ENCODE peak calls at places on chromosomes 7 and 10, in four cellular contexts. One of them, this sample, is unnamed.
A peak's percentile ranks its signal among the peaks of the same experiment; 100 is the strongest.

GRCh38 chr10:62430881-62431280 is 56.7 kb downstream of the ZNF365 start:
- DNase-seq in sigmoid colon: no peak
- DNase-seq in pancreas: no peak
- DNase-seq in neural progenitor cell: no peak
- DNase-seq in this sample: no peak

GRCh38 chr10:74026428-74026979 is 28.6 kb downstream of the VCL start:
- DNase-seq in sigmoid colon: no peak
- DNase-seq in pancreas: no peak
- DNase-seq in neural progenitor cell: no peak
- DNase-seq in this sample: no peak

GRCh38 chr10:12799144-12799543 is 202.4 kb downstream of the CCDC3 start:
- DNase-seq in neural progenitor cell: no peak
- DNase-seq in sigmoid colon: no peak
- DNase-seq in pancreas: no peak
- DNase-seq in this sample: no peak

GRCh38 chr7:93890464-93891068 is at the start of gene TFPI2:
- DNase-seq in pancreas: peak; percentile 74
- DNase-seq in neural progenitor cell: peak; percentile 63
- DNase-seq in sigmoid colon: peak; percentile 69
- DNase-seq in this sample: no peak

GRCh38 chr7:37067961-37068536 is 343.8 kb upstream of the AOAH start:
- DNase-seq in neural progenitor cell: no peak
- DNase-seq in sigmoid colon: no peak
- DNase-seq in pancreas: no peak
- DNase-seq in this sample: no peak

GRCh38 chr7:127765150-127765549 is 113.2 kb downstream of the SND1 start:
- DNase-seq in sigmoid colon: no peak
- DNase-seq in pancreas: no peak
- DNase-seq in neural progenitor cell: no peak
- DNase-seq in this sample: no peak

GRCh38 chr7:33195264-33195663 is 65.9 kb downstream of the BBS9 start:
- DNase-seq in sigmoid colon: no peak
- DNase-seq in neural progenitor cell: no peak
- DNase-seq in pancreas: no peak
- DNase-seq in this sample: no peak

GRCh38 chr10:102604379-102604960 is 39.8 kb upstream of the TRIM8 start:
- DNase-seq in pancreas: no peak
- DNase-seq in neural progenitor cell: no peak
- DNase-seq in sigmoid colon: peak; percentile 56
- DNase-seq in this sample: no peak

GRCh38 chr7:94909023-94909466 is 1.7 kb downstream of the PPP1R9A start:
- DNase-seq in pancreas: no peak
- DNase-seq in neural progenitor cell: no peak
- DNase-seq in sigmoid colon: no peak
- DNase-seq in this sample: no peak

GRCh38 chr7:24665564-24666294 is 91.5 kb downstream of the GSDME start:
- DNase-seq in neural progenitor cell: peak; percentile 60
- DNase-seq in pancreas: no peak
- DNase-seq in sigmoid colon: no peak
- DNase-seq in this sample: no peak

GRCh38 chr10:104146871-104147270 is 24.9 kb downstream of the SFR1 start:
- DNase-seq in pancreas: no peak
- DNase-seq in sigmoid colon: no peak
- DNase-seq in neural progenitor cell: no peak
- DNase-seq in this sample: no peak

GRCh38 chr10:50421026-50421719 is 169.9 kb upstream of the ASAH2 start:
- DNase-seq in sigmoid colon: no peak
- DNase-seq in neural progenitor cell: peak; percentile 56
- DNase-seq in pancreas: no peak
- DNase-seq in this sample: no peak

GRCh38 chr7:28973591-28973990 is 15.5 kb upstream of the TRIL start:
- DNase-seq in sigmoid colon: no peak
- DNase-seq in pancreas: no peak
- DNase-seq in neural progenitor cell: no peak
- DNase-seq in this sample: no peak

GRCh38 chr10:58044072-58044471 is 223.6 kb downstream of the IPMK start:
- DNase-seq in pancreas: no peak
- DNase-seq in sigmoid colon: no peak
- DNase-seq in neural progenitor cell: no peak
- DNase-seq in this sample: no peak

DNA sequence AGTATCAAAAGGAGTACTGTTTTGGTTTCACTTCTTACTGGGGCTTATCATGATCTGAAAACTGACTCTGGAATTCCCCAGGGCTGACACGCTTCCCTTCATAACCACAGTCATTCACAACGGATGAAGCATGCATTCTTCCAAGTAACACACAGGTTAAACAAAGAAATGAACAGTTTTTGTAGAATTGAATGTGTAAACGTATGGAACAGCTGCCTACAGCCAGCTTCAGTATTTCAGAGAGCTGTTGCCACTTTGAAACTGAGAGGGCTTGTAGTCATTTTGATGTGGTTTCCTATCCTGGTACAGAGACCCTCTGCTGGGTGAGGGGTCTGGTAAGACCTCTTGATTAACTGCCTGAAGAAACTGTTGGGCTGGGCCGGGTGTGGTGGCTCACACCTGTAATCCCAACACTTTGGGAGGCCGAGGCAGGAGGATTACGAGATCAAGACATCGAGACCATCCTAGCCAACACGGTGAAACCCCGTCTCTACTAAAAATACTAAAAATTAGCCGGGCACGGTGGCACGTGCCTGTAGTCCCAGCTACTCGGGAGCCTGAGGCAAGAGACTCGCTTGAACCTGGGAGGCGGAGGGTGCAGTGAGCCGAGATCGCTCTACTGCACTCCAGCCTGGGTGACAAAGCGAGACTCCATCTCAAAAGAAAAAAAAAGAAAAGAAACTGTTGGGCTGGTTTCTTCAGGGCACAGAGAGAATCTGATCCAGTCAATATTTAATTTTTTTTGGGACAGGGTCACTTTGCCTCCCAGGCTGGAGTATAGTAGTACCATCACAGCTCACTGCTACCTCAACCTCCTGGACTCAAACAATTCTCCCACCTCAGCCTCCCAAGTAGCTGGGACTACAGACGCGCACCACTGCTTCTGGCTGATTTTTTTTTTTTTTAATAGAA is 4.7 kb downstream of the NFE2L3 start:
- DNase-seq in pancreas: no peak
- DNase-seq in sigmoid colon: no peak
- DNase-seq in neural progenitor cell: no peak
- DNase-seq in this sample: no peak
- H3K27ac ChIP-seq in pancreas: no peak overlapping the region
- H3K27ac ChIP-seq in sigmoid colon: no peak overlapping the region
- H3K27ac ChIP-seq in neural progenitor cell: no peak overlapping the region
- H3K27ac ChIP-seq in this sample: no peak overlapping the region

DNA sequence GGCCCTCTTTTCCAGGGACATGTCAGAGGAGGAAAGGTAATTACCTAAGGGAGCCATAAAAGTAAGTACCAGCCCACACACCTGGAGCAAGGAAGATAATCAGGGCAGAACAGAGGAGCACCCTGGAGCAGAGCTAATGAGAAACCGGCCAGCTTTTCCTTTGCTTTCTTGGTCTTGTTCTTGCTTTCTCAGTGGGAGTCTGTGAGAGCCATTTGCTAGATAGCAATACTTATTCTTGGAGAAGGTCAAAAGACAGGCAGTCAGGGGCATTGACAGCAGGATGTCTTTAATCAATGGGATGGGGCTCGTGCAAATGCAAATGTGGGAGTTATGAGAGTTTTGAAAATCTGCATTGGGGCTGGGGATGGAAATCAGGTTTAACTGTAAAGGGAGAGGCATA is 35.8 kb upstream of the PPP1R17 start:
- DNase-seq in sigmoid colon: no peak
- DNase-seq in neural progenitor cell: no peak
- DNase-seq in pancreas: no peak
- DNase-seq in this sample: no peak
- TF ChIP-seq CTCF in sigmoid colon: no peak
- TF ChIP-seq CTCF in neural progenitor cell: no peak
- TF ChIP-seq CTCF in pancreas: no peak
- TF ChIP-seq CTCF in this sample: no peak

GRCh38 chr7:146654048-146654447 is 537.4 kb downstream of the CNTNAP2 start:
- DNase-seq in neural progenitor cell: peak; percentile 17
- DNase-seq in sigmoid colon: no peak
- DNase-seq in pancreas: no peak
- DNase-seq in this sample: no peak
- H3K27ac ChIP-seq in neural progenitor cell: no peak overlapping the region
- H3K27ac ChIP-seq in sigmoid colon: no peak overlapping the region
- H3K27ac ChIP-seq in pancreas: no peak overlapping the region
- H3K27ac ChIP-seq in this sample: no peak overlapping the region

GRCh38 chr7:142537760-142538159 is 211.5 kb upstream of the PRSS1 start:
- DNase-seq in sigmoid colon: no peak
- DNase-seq in neural progenitor cell: no peak
- DNase-seq in pancreas: no peak
- DNase-seq in this sample: no peak

GRCh38 chr7:142533920-142534319 is 215.4 kb upstream of the PRSS1 start:
- DNase-seq in sigmoid colon: no peak
- DNase-seq in pancreas: no peak
- DNase-seq in neural progenitor cell: no peak
- DNase-seq in this sample: no peak

GRCh38 chr7:142539901-142540300 is 209.4 kb upstream of the PRSS1 start:
- DNase-seq in sigmoid colon: no peak
- DNase-seq in pancreas: no peak
- DNase-seq in neural progenitor cell: no peak
- DNase-seq in this sample: no peak

GRCh38 chr7:142534726-142535122 is 214.5 kb upstream of the PRSS1 start:
- DNase-seq in sigmoid colon: no peak
- DNase-seq in neural progenitor cell: no peak
- DNase-seq in pancreas: no peak
- DNase-seq in this sample: no peak

DNA sequence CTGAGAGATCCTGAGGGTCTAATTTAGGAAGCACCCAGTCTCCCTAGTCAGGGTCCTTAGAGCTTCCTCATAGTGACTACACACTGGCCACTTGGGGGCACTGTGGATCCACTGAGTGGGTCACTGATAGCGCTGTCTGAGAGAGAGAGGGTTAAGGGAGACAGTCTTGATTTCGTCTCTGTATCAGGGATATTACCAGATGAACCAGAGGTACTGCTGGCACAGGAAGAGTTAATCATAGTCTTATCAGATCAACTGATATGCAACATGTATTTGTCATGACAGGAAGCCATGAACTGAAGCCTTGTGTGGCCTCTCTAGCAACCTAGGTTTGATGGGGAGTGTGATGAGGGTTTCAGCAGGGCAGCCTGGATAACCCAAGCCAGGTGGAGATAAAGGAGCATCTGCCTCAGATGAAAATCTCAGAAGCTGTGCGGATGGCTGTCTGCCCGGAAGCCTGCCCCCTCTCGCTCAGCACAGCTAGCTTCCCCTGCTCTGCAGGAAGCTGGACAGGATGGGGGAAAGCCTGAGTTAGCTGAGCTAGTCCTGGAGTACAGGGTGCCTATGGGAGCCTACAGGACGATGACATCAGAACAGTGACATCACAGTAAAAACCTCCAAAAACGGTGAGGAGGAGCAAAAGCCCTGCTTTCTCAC is 214.0 kb upstream of the PRSS1 start:
- DNase-seq in sigmoid colon: no peak
- DNase-seq in neural progenitor cell: peak; percentile 89
- DNase-seq in pancreas: peak; percentile 78
- DNase-seq in this sample: no peak
- TF ChIP-seq CTCF in sigmoid colon: no peak
- TF ChIP-seq CTCF in neural progenitor cell: peak; percentile 86
- TF ChIP-seq CTCF in pancreas: peak; percentile 25
- TF ChIP-seq CTCF in this sample: peak; percentile 58

GRCh38 chr7:13990984-13991790 is 1.7 kb upstream of the ETV1 start:
- DNase-seq in pancreas: peak; percentile 91
- DNase-seq in neural progenitor cell: peak; percentile 99
- DNase-seq in sigmoid colon: peak; percentile 98
- DNase-seq in this sample: peak; percentile 97

GRCh38 chr7:13989944-13990295 is 454 bp upstream of the ETV1 start:
- DNase-seq in pancreas: no peak
- DNase-seq in sigmoid colon: no peak
- DNase-seq in neural progenitor cell: no peak
- DNase-seq in this sample: no peak

GRCh38 chr7:13990319-13990983 is 985 bp upstream of the ETV1 start:
- DNase-seq in sigmoid colon: peak; percentile 73
- DNase-seq in neural progenitor cell: peak; percentile 81
- DNase-seq in pancreas: peak; percentile 61
- DNase-seq in this sample: peak; percentile 50

GRCh38 chr7:13992621-13992982 is 3.1 kb upstream of the ETV1 start:
- DNase-seq in sigmoid colon: no peak
- DNase-seq in neural progenitor cell: no peak
- DNase-seq in pancreas: no peak
- DNase-seq in this sample: no peak

DNA sequence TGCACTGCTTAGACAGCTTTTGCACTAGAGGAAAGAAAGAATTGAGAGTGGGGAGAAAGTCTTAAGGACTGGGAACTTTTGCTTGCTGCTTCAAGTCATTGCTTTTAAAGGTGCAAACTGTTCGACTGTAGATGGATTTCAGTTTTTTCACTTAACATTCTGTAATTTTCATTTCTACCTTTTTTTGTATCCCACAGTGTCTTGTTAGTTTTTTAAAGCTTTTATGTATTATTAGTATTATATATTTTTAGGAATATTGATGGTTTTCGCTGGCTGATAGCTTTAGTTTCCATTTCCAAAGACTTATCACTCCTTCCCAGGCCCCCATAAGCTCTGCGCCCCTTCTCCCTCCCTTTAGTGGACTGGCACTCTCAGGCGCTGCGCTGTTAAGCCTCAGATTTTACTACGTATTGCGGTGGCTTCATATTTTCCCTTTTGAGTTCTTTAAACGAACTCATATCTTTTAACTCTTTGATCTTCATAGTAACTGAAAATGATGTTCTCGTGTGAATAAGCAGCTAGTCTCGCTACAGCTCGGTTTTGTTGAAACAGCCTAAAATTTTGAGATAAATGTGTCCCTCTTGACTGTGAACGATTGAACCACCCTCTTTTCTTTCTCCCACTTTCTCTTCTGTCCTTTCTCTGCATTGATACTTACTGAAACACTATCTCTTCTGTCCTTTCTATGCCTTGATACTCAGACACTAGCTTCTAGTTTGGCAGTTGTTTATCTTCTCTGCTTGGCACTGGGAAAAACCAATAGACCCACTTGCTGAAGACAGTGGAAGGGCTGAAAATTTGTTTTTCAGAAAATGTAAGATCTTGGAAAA is 2.5 kb upstream of the ETV1 start:
- DNase-seq in pancreas: no peak
- DNase-seq in sigmoid colon: no peak
- DNase-seq in neural progenitor cell: peak; percentile 16
- DNase-seq in this sample: no peak
- H3K27ac ChIP-seq in pancreas: peak overlapping the region; percentile 32
- H3K27ac ChIP-seq in sigmoid colon: peak overlapping the region; percentile 84
- H3K27ac ChIP-seq in neural progenitor cell: peak overlapping the region; percentile 87
- H3K27ac ChIP-seq in this sample: peak overlapping the region; percentile 55

GRCh38 chr7:53350241-53350640 is 314.8 kb downstream of the POM121L12 start:
- DNase-seq in neural progenitor cell: peak; percentile 74
- DNase-seq in pancreas: no peak
- DNase-seq in sigmoid colon: no peak
- DNase-seq in this sample: peak; percentile 59
- TF ChIP-seq CTCF in neural progenitor cell: peak; percentile 83
- TF ChIP-seq CTCF in pancreas: no peak
- TF ChIP-seq CTCF in sigmoid colon: peak; percentile 31
- TF ChIP-seq CTCF in this sample: peak; percentile 70